ENCODE peak calls at places on chromosomes 12 and 14, in eight cellular contexts. N, D, B, T, F, A, V and Y are unnamed samples.

GRCh38 chr12:46825526-46826414 is at the start of gene SLC38A4:
- DNase-seq in D (no peak), B (no peak), N (peak; percentile 35), F (peak; percentile 22), T (peak; percentile 84), V (peak; percentile 37), A (no peak), Y (no peak)

GRCh38 chr14:34098045-34098984 is 147.4 kb upstream of the EGLN3 start:
- DNase-seq in N (no peak), B (peak; percentile 46), D (no peak), V (peak; percentile 39), A (peak; percentile 30), F (no peak), T (no peak), Y (no peak)

GRCh38 chr14:30191639-30192279 is 264.1 kb upstream of the PRKD1 start:
- DNase-seq in A (no peak), F (no peak), B (no peak), D (no peak), V (no peak), T (no peak), N (no peak), Y (no peak)

GRCh38 chr14:23299986-23300686 is 2.5 kb downstream of the PPP1R3E start:
- DNase-seq in A (no peak), N (no peak), F (no peak), T (no peak), D (no peak), B (no peak), V (no peak), Y (no peak)

GRCh38 chr12:65324056-65324455 is 45.6 kb downstream of the MSRB3 start:
- DNase-seq in A (no peak), T (no peak), B (no peak), D (no peak), N (no peak), F (no peak), V (no peak), Y (no peak)

GRCh38 chr12:71973687-71974086 is 35.0 kb downstream of the TPH2 start:
- DNase-seq in V (no peak), D (no peak), N (no peak), A (no peak), T (no peak), F (no peak), B (no peak), Y (no peak)

GRCh38 chr12:24605916-24606315 is 343.0 kb downstream of the BCAT1 start:
- DNase-seq in V (no peak), D (no peak), F (no peak), A (no peak), N (no peak), B (no peak), T (no peak), Y (no peak)

GRCh38 chr12:3520168-3520567 is 29.2 kb downstream of the PRMT8 start:
- DNase-seq in F (no peak), V (peak; percentile 76), D (no peak), T (no peak), A (no peak), B (no peak), N (peak; percentile 57), Y (no peak)

GRCh38 chr14:98345186-98345585 is 926.8 kb downstream of the BCL11B start:
- DNase-seq in T (no peak), F (no peak), N (no peak), A (no peak), B (no peak), V (no peak), D (no peak), Y (no peak)

GRCh38 chr12:49334226-49334625 is 2.8 kb downstream of the C1QL4 start:
- DNase-seq in T (no peak), V (no peak), D (no peak), A (no peak), N (no peak), B (no peak), F (peak; percentile 7), Y (no peak)

GRCh38 chr12:105204916-105205315 is 31.1 kb downstream of the APPL2 start:
- DNase-seq in A (no peak), B (no peak), V (no peak), T (peak; percentile 95), F (no peak), N (no peak), D (no peak), Y (no peak)

GRCh38 chr12:30019386-30020140 is 235.8 kb upstream of the TMTC1 start:
- DNase-seq in A (no peak), T (no peak), V (no peak), F (no peak), D (no peak), N (no peak), B (no peak), Y (no peak)

GRCh38 chr12:68200854-68201253 is 24.8 kb downstream of the IL26 start:
- DNase-seq in T (no peak), N (no peak), A (no peak), D (no peak), F (no peak), B (no peak), V (no peak), Y (no peak)

GRCh38 chr14:50007123-50007903 is 109.1 kb downstream of the VCPKMT start:
- DNase-seq in N (no peak), D (no peak), A (no peak), F (no peak), V (no peak), T (no peak), B (no peak), Y (peak; percentile 84)

GRCh38 chr12:98799411-98799810 is 154.3 kb downstream of the APAF1 start:
- DNase-seq in D (no peak), B (peak; percentile 2), T (no peak), A (no peak), F (no peak), N (no peak), V (no peak), Y (no peak)

GRCh38 chr12:9750276-9751203 is 10.2 kb downstream of the CD69 start:
- DNase-seq in N (no peak), T (no peak), D (peak; percentile 72), F (peak; percentile 46), A (peak; percentile 28), V (peak; percentile 36), B (peak; percentile 46), Y (no peak)

GRCh38 chr14:68243441-68244010 is 423.9 kb downstream of the RAD51B start:
- DNase-seq in N (no peak), F (no peak), T (no peak), B (no peak), A (no peak), D (no peak), V (no peak), Y (no peak)

GRCh38 chr12:57641699-57642442 is 8.9 kb upstream of the B4GALNT1 start:
- DNase-seq in D (no peak), V (peak; percentile 50), B (no peak), T (peak; percentile 77), A (no peak), N (no peak), F (no peak), Y (no peak)

GRCh38 chr12:104638760-104639319 is 182.1 kb downstream of the CHST11 start:
- DNase-seq in B (no peak), A (no peak), F (no peak), N (no peak), D (no peak), V (no peak), T (no peak), Y (no peak)

GRCh38 chr14:62002636-62003035 is 240.4 kb downstream of the SNAPC1 start:
- DNase-seq in B (no peak), D (no peak), N (no peak), V (no peak), F (no peak), A (no peak), T (no peak), Y (peak; percentile 95)

GRCh38 chr14:35963209-35963608 is 137.1 kb downstream of the BRMS1L start:
- DNase-seq in T (no peak), B (peak; percentile 15), A (no peak), V (no peak), D (no peak), F (no peak), N (no peak), Y (no peak)

GRCh38 chr12:124474709-124475108 is 92.7 kb downstream of the NCOR2 start:
- DNase-seq in D (no peak), A (no peak), B (no peak), V (no peak), N (peak; percentile 80), T (no peak), F (no peak), Y (no peak)
- H3K27ac ChIP-seq in D (no peak overlapping the region), A (no peak overlapping the region), B (no peak overlapping the region), V (peak overlapping the region; percentile 7), N (peak overlapping the region; percentile 84), T (no peak overlapping the region), F (no peak overlapping the region), Y (no peak overlapping the region)

GRCh38 chr12:31589582-31589895 is 1.4 kb downstream of the DENND5B start:
- DNase-seq in D (no peak), B (no peak), F (no peak), T (no peak), N (no peak), A (no peak), V (no peak), Y (no peak)
- H3K27ac ChIP-seq in D (no peak overlapping the region), B (peak overlapping the region; percentile 99), F (peak overlapping the region; percentile 91), T (peak overlapping the region; percentile 91), N (peak overlapping the region; percentile 98), A (peak overlapping the region; percentile 99), V (peak overlapping the region; percentile 96), Y (peak overlapping the region; percentile 33)

GRCh38 chr14:54579606-54580005 is 12.7 kb downstream of the SAMD4A start:
- DNase-seq in N (no peak), F (no peak), A (no peak), D (no peak), B (no peak), V (no peak), T (no peak), Y (no peak)
- H3K27ac ChIP-seq in N (peak overlapping the region; percentile 9), F (no peak overlapping the region), A (peak overlapping the region; percentile 37), D (no peak overlapping the region), B (no peak overlapping the region), V (no peak overlapping the region), T (no peak overlapping the region), Y (no peak overlapping the region)

GRCh38 chr12:51373222-51373621 is 18.0 kb downstream of the GALNT6 start:
- DNase-seq in V (no peak), A (no peak), D (no peak), T (no peak), F (no peak), B (no peak), N (no peak), Y (no peak)

GRCh38 chr12:51372021-51372420 is 19.2 kb downstream of the GALNT6 start:
- DNase-seq in A (no peak), F (no peak), B (no peak), N (no peak), T (no peak), V (no peak), D (no peak), Y (no peak)

GRCh38 chr12:51377099-51377984 is 13.9 kb downstream of the GALNT6 start:
- DNase-seq in F (no peak), N (no peak), A (no peak), D (no peak), B (no peak), T (no peak), V (no peak), Y (no peak)

GRCh38 chr12:51374346-51374745 is 16.9 kb downstream of the GALNT6 start:
- DNase-seq in D (no peak), B (no peak), A (no peak), V (no peak), F (no peak), N (no peak), T (no peak), Y (no peak)

DNA sequence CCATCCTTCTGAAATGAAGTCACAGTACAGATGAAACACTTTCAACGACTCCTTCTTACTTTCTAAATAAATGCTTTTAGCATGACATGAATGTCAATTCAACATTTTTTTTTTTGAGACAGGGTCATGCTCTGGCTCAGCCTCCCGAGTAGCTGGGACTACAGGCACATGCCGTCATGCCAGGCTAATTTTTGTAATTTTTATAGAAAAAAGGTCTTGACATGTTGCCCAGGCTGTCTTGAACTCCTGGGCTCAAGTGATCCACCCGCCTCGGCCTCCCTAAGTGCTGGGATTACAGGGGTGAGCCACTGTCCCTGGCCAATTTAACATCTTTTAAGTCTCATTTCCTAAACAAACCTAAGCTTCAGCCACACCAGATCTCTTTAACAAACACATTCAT is 16.4 kb downstream of the GALNT6 start:
- DNase-seq in B (no peak), N (no peak), D (no peak), T (no peak), V (no peak), F (no peak), A (no peak), Y (no peak)
- H3K27ac ChIP-seq in B (no peak overlapping the region), N (no peak overlapping the region), D (no peak overlapping the region), T (no peak overlapping the region), V (no peak overlapping the region), F (no peak overlapping the region), A (no peak overlapping the region), Y (no peak overlapping the region)